ENCODE peak calls at places on chromosomes 13 and 19, in four cellular contexts. R is astrocyte, C is brain microvascular endothelial cell, L is GM23338. M is an unnamed sample. For H3K36me3, the result is how much of the 10 kb centered on the place peaks cover.

GRCh38 chr13:54486421-54487166 is 1458.0 kb downstream of the OLFM4 start:
- DNase-seq in R (no peak), C (no peak), L (no peak), M (no peak)

GRCh38 chr13:27628081-27628480 is 6.4 kb downstream of the POLR1D start:
- DNase-seq in R (no peak), C (no peak), L (no peak), M (no peak)

GRCh38 chr19:18332917-18333530 is 7.4 kb upstream of the PGPEP1 start:
- DNase-seq in R (no peak), C (no peak), L (no peak), M (no peak)

GRCh38 chr13:77022341-77022740 is 4.6 kb downstream of the FBXL3 start:
- DNase-seq in R (no peak), C (peak), L (no peak), M (no peak)

GRCh38 chr19:58544591-58545285 is 874 bp downstream of the TRIM28 start:
- DNase-seq in R (no peak), C (no peak), L (peak), M (peak)

GRCh38 chr13:59880468-59880867 is 283.3 kb downstream of the DIAPH3 start:
- DNase-seq in R (no peak), C (no peak), L (no peak), M (no peak)

GRCh38 chr13:57878291-57878690 is 246.7 kb downstream of the PCDH17 start:
- DNase-seq in R (peak), C (no peak), L (no peak), M (no peak)

GRCh38 chr13:25462301-25463125 is 90.7 kb downstream of the ATP8A2 start:
- DNase-seq in R (no peak), C (no peak), L (no peak), M (no peak)

GRCh38 chr19:15200575-15201364 is at the start of gene NOTCH3:
- DNase-seq in R (no peak), C (no peak), L (peak), M (no peak)

GRCh38 chr19:23771761-23772667 is 13.3 kb upstream of the ZNF681 start:
- DNase-seq in R (no peak), C (no peak), L (no peak), M (no peak)

GRCh38 chr19:6099633-6100032 is 10.7 kb downstream of the RFX2 start:
- DNase-seq in R (no peak), C (no peak), L (no peak), M (no peak)

GRCh38 chr19:8158411-8159074 is 9.2 kb upstream of the FBN3 start:
- DNase-seq in R (peak), C (peak), L (peak), M (no peak)

GRCh38 chr13:57634829-57635165 is 3.3 kb downstream of the PCDH17 start:
- DNase-seq in R (no peak), C (no peak), L (peak), M (peak)

GRCh38 chr19:27736225-27736624 is 1476.7 kb downstream of the UQCRFS1 start:
- DNase-seq in R (no peak), C (no peak), L (no peak), M (no peak)

GRCh38 chr13:24220086-24220703 is 59.7 kb downstream of the SPATA13 start:
- DNase-seq in R (peak), C (peak), L (peak), M (no peak)

GRCh38 chr19:28867978-28868377 is 345.0 kb downstream of the UQCRFS1 start:
- DNase-seq in R (no peak), C (no peak), L (no peak), M (no peak)

GRCh38 chr13:23889598-23890224 is 511 bp upstream of the MIPEP start:
- DNase-seq in R (peak), C (no peak), L (peak), M (no peak)

GRCh38 chr19:30403583-30403982 is 31.4 kb downstream of the ZNF536 start:
- DNase-seq in R (no peak), C (no peak), L (no peak), M (no peak)

GRCh38 chr13:86856996-86857395 is 814.2 kb upstream of the SLITRK5 start:
- DNase-seq in R (peak), C (peak), L (peak), M (no peak)

GRCh38 chr19:38900220-38900629 is 456 bp downstream of the NFKBIB start:
- DNase-seq in R (no peak), C (no peak), L (no peak), M (no peak)

GRCh38 chr19:5398693-5399057 is 56.5 kb upstream of the ZNRF4 start:
- DNase-seq in R (no peak), C (no peak), L (no peak), M (no peak)

GRCh38 chr13:76976488-76976887 is 15.4 kb upstream of the CLN5 start:
- DNase-seq in R (peak), C (peak), L (no peak), M (no peak)

GRCh38 chr19:16862826-16863405 is 25.9 kb upstream of the F2RL3 start:
- DNase-seq in R (no peak), C (no peak), L (no peak), M (no peak)

GRCh38 chr13:80164451-80164850 is 176.5 kb downstream of the SPRY2 start:
- DNase-seq in R (peak), C (no peak), L (no peak), M (no peak)

GRCh38 chr13:65901723-65902122 is 1328.4 kb downstream of the PCDH9 start:
- DNase-seq in R (no peak), C (no peak), L (no peak), M (no peak)

GRCh38 chr19:41541990-41542584 is 33.9 kb upstream of the CEACAM21 start:
- DNase-seq in R (no peak), C (peak), L (peak), M (peak)

GRCh38 chr13:75792526-75793187 is 156.5 kb downstream of the LMO7 start:
- DNase-seq in R (peak), C (no peak), L (no peak), M (no peak)

GRCh38 chr19:3096267-3096901 is 2.2 kb downstream of the GNA11 start:
- DNase-seq in R (no peak), C (no peak), L (no peak), M (peak)

GRCh38 chr19:5588906-5589676 is 21.3 kb upstream of the TINCR start:
- DNase-seq in R (no peak), C (no peak), L (no peak), M (no peak)

GRCh38 chr19:11699931-11700794 is 38.6 kb downstream of the ZNF823 start:
- DNase-seq in R (peak), C (peak), L (peak), M (no peak)

GRCh38 chr13:59531571-59532091 is 632.1 kb downstream of the DIAPH3 start:
- DNase-seq in R (peak), C (peak), L (peak), M (peak)

GRCh38 chr13:113187905-113188595 is 20.4 kb downstream of the PCID2 start:
- DNase-seq in R (peak), C (peak), L (no peak), M (no peak)
- H3K36me3 ChIP-seq in R (under half), C (under half), L (half or more), M (half or more)

GRCh38 chr13:105814902-105815250 is 720.6 kb downstream of the EFNB2 start:
- DNase-seq in R (no peak), C (no peak), L (no peak), M (no peak)

GRCh38 chr13:105817498-105817897 is 718.0 kb downstream of the EFNB2 start:
- DNase-seq in R (no peak), C (no peak), L (no peak), M (no peak)

GRCh38 chr13:105817011-105817410 is 718.5 kb downstream of the EFNB2 start:
- DNase-seq in R (no peak), C (no peak), L (peak), M (no peak)

GRCh38 chr13:105814219-105814901 is 721.1 kb downstream of the EFNB2 start:
- DNase-seq in R (peak), C (no peak), L (no peak), M (no peak)
- H3K36me3 ChIP-seq in R (under half), C (under half), L (under half), M (under half)

GRCh38 chr19:20422616-20423205 is 142.9 kb downstream of the ZNF737 start:
- DNase-seq in R (no peak), C (no peak), L (no peak), M (no peak)
- H3K36me3 ChIP-seq in R (under half), C (under half), L (under half), M (under half)

GRCh38 chr13:36965767-36966166 is 33.4 kb downstream of the ALG5 start:
- DNase-seq in R (peak), C (peak), L (no peak), M (no peak)
- H3K36me3 ChIP-seq in R (under half), C (under half), L (under half), M (half or more)

GRCh38 chr19:10168386-10168948 is 26.3 kb downstream of the DNMT1 start:
- DNase-seq in R (no peak), C (no peak), L (no peak), M (no peak)

GRCh38 chr19:10166046-10166445 is 28.7 kb downstream of the DNMT1 start:
- DNase-seq in R (no peak), C (no peak), L (no peak), M (no peak)

GRCh38 chr19:10163557-10163956 is 31.2 kb downstream of the DNMT1 start:
- DNase-seq in R (no peak), C (no peak), L (no peak), M (no peak)

DNA sequence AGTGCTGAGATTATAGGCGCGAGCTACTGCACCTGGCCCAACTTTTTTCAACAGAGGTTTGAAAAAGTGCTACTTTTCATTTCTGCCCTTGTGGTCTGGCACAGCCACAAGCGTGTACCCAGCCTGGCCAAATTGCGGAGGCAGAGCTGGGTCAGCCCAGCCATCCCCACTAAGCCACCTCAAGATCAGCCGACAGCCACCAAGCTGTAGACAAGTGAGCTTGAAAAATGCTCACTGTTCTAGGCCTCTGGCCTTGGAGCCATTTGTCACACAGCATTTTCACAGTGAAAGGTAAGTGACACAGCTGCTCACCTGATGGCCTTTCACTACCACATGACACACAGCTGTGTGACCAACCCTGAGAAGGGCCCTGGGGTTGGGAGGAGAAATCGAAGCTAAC is 27.3 kb downstream of the DNMT1 start:
- DNase-seq in R (no peak), C (no peak), L (no peak), M (no peak)
- H3K36me3 ChIP-seq in R (under half), C (half or more), L (half or more), M (half or more)

GRCh38 chr19:45476349-45476717 is 8.5 kb downstream of the FOSB start:
- DNase-seq in R (no peak), C (peak), L (no peak), M (no peak)

GRCh38 chr19:45477216-45477615 is 9.4 kb downstream of the FOSB start:
- DNase-seq in R (no peak), C (peak), L (no peak), M (no peak)

GRCh38 chr19:45478454-45479238 is 10.8 kb downstream of the FOSB start:
- DNase-seq in R (peak), C (peak), L (peak), M (peak)

GRCh38 chr19:45475537-45476348 is 7.9 kb downstream of the FOSB start:
- DNase-seq in R (no peak), C (peak), L (no peak), M (no peak)

DNA sequence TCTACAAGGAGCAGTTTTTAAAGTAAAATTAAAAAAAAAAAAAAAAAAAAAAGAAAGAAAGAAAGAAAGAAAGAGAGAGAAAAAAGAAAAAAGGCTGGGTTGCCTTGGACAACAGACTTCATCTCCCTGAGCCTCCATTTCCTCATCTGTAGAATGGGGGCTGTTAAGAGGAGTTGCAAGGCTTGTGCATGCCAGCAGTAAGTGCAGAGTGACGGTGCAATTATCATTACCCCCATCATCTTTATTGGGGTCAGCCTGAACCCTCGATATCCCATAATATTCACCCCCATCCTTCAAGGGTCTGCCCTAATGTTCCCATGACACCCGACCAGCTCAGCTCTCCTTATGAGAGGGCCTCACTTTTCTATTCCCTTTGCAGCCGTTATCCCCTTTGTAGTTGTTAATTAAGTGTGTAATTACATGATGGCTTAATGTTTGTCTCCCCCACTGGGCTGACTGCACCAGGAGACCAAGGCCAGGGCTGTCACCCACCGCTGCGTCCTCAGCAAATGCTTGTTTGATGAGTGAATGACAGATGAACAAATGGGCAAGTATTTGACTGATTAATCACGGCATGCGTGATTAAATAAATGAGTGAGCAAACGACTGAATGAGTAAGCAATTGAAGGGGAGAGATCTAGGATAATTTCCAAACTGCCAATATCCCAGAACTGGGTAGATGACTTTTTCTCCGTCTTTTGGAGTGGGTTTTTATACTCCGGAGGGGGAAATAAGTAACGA is 10.1 kb downstream of the FOSB start:
- DNase-seq in R (no peak), C (no peak), L (no peak), M (no peak)
- H3K36me3 ChIP-seq in R (under half), C (under half), L (under half), M (under half)

GRCh38 chr13:45349438-45349837 is 8.5 kb upstream of the TPT1 start:
- DNase-seq in R (no peak), C (no peak), L (no peak), M (no peak)
- H3K36me3 ChIP-seq in R (under half), C (under half), L (under half), M (half or more)

DNA sequence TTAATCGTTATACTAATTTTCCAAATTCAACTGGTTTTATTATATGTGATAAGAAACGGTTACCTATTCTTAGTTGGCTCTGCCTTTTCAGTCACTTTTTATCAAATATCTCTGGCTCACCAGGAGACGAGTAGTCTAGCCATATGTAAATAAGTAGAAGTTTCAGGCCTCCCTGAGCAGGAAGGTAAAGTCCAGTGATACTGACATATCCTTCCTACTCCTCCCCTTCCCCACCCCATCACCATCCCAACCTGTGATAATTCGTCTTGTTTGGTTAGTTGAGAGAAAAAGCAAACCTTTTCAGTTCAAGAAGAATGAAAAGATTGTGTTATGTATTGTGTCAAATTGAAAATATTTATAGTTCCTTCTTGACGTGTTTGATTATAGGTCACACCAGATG is 53.9 kb downstream of the TM9SF2 start:
- DNase-seq in R (no peak), C (no peak), L (no peak), M (no peak)
- H3K36me3 ChIP-seq in R (under half), C (under half), L (under half), M (half or more)

GRCh38 chr13:113232208-113233003 is 23.0 kb downstream of the CUL4A start:
- DNase-seq in R (no peak), C (no peak), L (no peak), M (no peak)
- H3K36me3 ChIP-seq in R (under half), C (under half), L (under half), M (half or more)

GRCh38 chr13:21427741-21428140 is 31.4 kb downstream of the ZDHHC20 start:
- DNase-seq in R (no peak), C (no peak), L (no peak), M (no peak)

GRCh38 chr13:21420706-21421105 is 38.4 kb downstream of the ZDHHC20 start:
- DNase-seq in R (peak), C (peak), L (no peak), M (no peak)

GRCh38 chr13:21429217-21429616 is 29.9 kb downstream of the ZDHHC20 start:
- DNase-seq in R (no peak), C (no peak), L (no peak), M (no peak)

GRCh38 chr13:21426238-21426637 is 32.9 kb downstream of the ZDHHC20 start:
- DNase-seq in R (no peak), C (no peak), L (no peak), M (no peak)
- H3K36me3 ChIP-seq in R (under half), C (under half), L (under half), M (under half)

M was measured in upper lobe of right lung.